ENCODE peak calls at places on chromosomes 11 and 22, in five cellular contexts. R is aorta; M is activated CD8-positive, alpha-beta T cell treated with anti-CD3 and anti-CD28 coated beads, Interleukin-2, amount 10 ng/mL, durations not matched to agents 7 days and 5 days; K is stimulated activated naive B cell treated with anti-CD40 and anti-IgM and Interleukin-4, amounts not matched to agents 10 μg/mL and 1 μg/mL and 100 μg/mL, for 72 hours; I is upper lobe of right lung. F is an unnamed sample.

GRCh38 chr11:35340715-35341114 is 78.6 kb downstream of the SLC1A2 start:
- ATAC-seq in R (no peak), I (no peak), M (no peak), K (no peak), F (no peak)

GRCh38 chr22:46473896-46474557 is 63.4 kb downstream of the CELSR1 start:
- ATAC-seq in M (no peak), I (no peak), R (no peak), K (no peak), F (no peak)

GRCh38 chr11:36817336-36817965 is 219.4 kb upstream of the RAG2 start:
- ATAC-seq in M (no peak), R (no peak), K (no peak), I (no peak), F (no peak)

GRCh38 chr11:3626250-3626960 is 15.4 kb downstream of the ART5 start:
- ATAC-seq in R (no peak), K (no peak), I (peak; percentile 81), M (peak; percentile 51), F (no peak)

GRCh38 chr22:38310518-38311330 is 6.5 kb downstream of the CSNK1E start:
- ATAC-seq in I (no peak), M (no peak), K (peak; percentile 15), R (peak; percentile 30), F (no peak)

GRCh38 chr22:17117890-17118289 is 3.3 kb downstream of the TMEM121B start:
- ATAC-seq in M (peak; percentile 32), R (no peak), I (no peak), K (peak; percentile 38), F (no peak)

GRCh38 chr11:802693-803466 is 2.2 kb downstream of the PIDD1 start:
- ATAC-seq in K (no peak), R (no peak), M (no peak), I (no peak), F (no peak)

GRCh38 chr22:46076651-46077339 is 73.5 kb upstream of the PPARA start:
- ATAC-seq in M (no peak), R (peak; percentile 36), I (peak; percentile 7), K (no peak), F (no peak)

GRCh38 chr11:326842-327580 is 6.4 kb upstream of the IFITM3 start:
- ATAC-seq in M (peak; percentile 63), K (peak; percentile 86), I (peak; percentile 90), R (peak; percentile 83), F (peak; percentile 22)

GRCh38 chr22:23696326-23696851 is 5.6 kb downstream of the RGL4 start:
- ATAC-seq in M (peak; percentile 100), K (peak; percentile 100), I (peak; percentile 79), R (peak; percentile 53), F (peak; percentile 100)

GRCh38 chr11:30281476-30282288 is 41.2 kb upstream of the ARL14EP start:
- ATAC-seq in K (peak; percentile 31), M (peak; percentile 62), I (peak; percentile 19), R (no peak), F (peak; percentile 13)

F was measured in activated CD4-positive, CD25-positive, alpha-beta regulatory T cell treated with anti-CD3 and anti-CD28 coated beads, Interleukin-2, amount 50 U/mL, for 24 hours.